ENCODE peak calls at places on chromosomes 11 and 22, in six cellular contexts. One of them, this sample, is unnamed.

GRCh38 chr11:119441898-119442243 is 18.9 kb upstream of the THY1 start:
- DNase-seq in AG10803: no peak
- DNase-seq in pancreas: no peak
- DNase-seq in HCT116: no peak
- DNase-seq in brain microvascular endothelial cell: no peak
- DNase-seq in A549: no peak
- DNase-seq in this sample: no peak

GRCh38 chr11:36790450-36790849 is 192.4 kb upstream of the RAG2 start:
- DNase-seq in A549: no peak
- DNase-seq in AG10803: no peak
- DNase-seq in brain microvascular endothelial cell: no peak
- DNase-seq in HCT116: no peak
- DNase-seq in pancreas: no peak
- DNase-seq in this sample: no peak

GRCh38 chr11:45158210-45158644 is 11.8 kb downstream of the PRDM11 start:
- DNase-seq in HCT116: no peak
- DNase-seq in AG10803: no peak
- DNase-seq in A549: no peak
- DNase-seq in pancreas: no peak
- DNase-seq in brain microvascular endothelial cell: no peak
- DNase-seq in this sample: peak; percentile 70

GRCh38 chr11:119578466-119579220 is 150.4 kb downstream of the NECTIN1 start:
- DNase-seq in pancreas: peak; percentile 70
- DNase-seq in A549: no peak
- DNase-seq in HCT116: no peak
- DNase-seq in brain microvascular endothelial cell: no peak
- DNase-seq in AG10803: no peak
- DNase-seq in this sample: no peak

GRCh38 chr22:36010913-36011312 is 17.7 kb downstream of the RBFOX2 start:
- DNase-seq in A549: no peak
- DNase-seq in pancreas: no peak
- DNase-seq in HCT116: no peak
- DNase-seq in brain microvascular endothelial cell: peak; percentile 76
- DNase-seq in AG10803: peak; percentile 87
- DNase-seq in this sample: no peak

GRCh38 chr11:57325735-57326048 is 940 bp upstream of the TNKS1BP1 start:
- DNase-seq in pancreas: peak; percentile 58
- DNase-seq in AG10803: no peak
- DNase-seq in A549: peak; percentile 37
- DNase-seq in HCT116: no peak
- DNase-seq in brain microvascular endothelial cell: no peak
- DNase-seq in this sample: no peak

GRCh38 chr11:60872124-60872951 is 5.0 kb downstream of the ZP1 start:
- DNase-seq in brain microvascular endothelial cell: peak; percentile 76
- DNase-seq in HCT116: no peak
- DNase-seq in pancreas: no peak
- DNase-seq in A549: peak; percentile 17
- DNase-seq in AG10803: peak; percentile 80
- DNase-seq in this sample: peak; percentile 45

GRCh38 chr11:132520199-132520598 is 1012.1 kb downstream of the OPCML start:
- DNase-seq in AG10803: peak; percentile 56
- DNase-seq in brain microvascular endothelial cell: no peak
- DNase-seq in HCT116: no peak
- DNase-seq in A549: no peak
- DNase-seq in pancreas: no peak
- DNase-seq in this sample: no peak

GRCh38 chr11:103870821-103871309 is 165.6 kb upstream of the DDI1 start:
- DNase-seq in brain microvascular endothelial cell: no peak
- DNase-seq in AG10803: peak; percentile 34
- DNase-seq in A549: no peak
- DNase-seq in HCT116: no peak
- DNase-seq in pancreas: no peak
- DNase-seq in this sample: no peak

GRCh38 chr11:112128483-112129121 is 35.3 kb downstream of the IL18 start:
- DNase-seq in pancreas: no peak
- DNase-seq in brain microvascular endothelial cell: peak; percentile 89
- DNase-seq in AG10803: peak; percentile 81
- DNase-seq in A549: peak; percentile 76
- DNase-seq in HCT116: peak; percentile 87
- DNase-seq in this sample: no peak

GRCh38 chr11:118622376-118623290 is 15.2 kb downstream of the PHLDB1 start:
- DNase-seq in brain microvascular endothelial cell: peak; percentile 58
- DNase-seq in A549: peak; percentile 74
- DNase-seq in AG10803: peak; percentile 91
- DNase-seq in pancreas: no peak
- DNase-seq in HCT116: peak; percentile 68
- DNase-seq in this sample: peak; percentile 58

GRCh38 chr11:394034-394857 is at the start of gene PKP3:
- DNase-seq in HCT116: peak; percentile 83
- DNase-seq in pancreas: peak; percentile 86
- DNase-seq in AG10803: peak; percentile 26
- DNase-seq in A549: peak; percentile 80
- DNase-seq in brain microvascular endothelial cell: peak; percentile 33
- DNase-seq in this sample: no peak

GRCh38 chr11:45895553-45896259 is 10.3 kb downstream of the MAPK8IP1 start:
- DNase-seq in AG10803: no peak
- DNase-seq in HCT116: no peak
- DNase-seq in pancreas: no peak
- DNase-seq in brain microvascular endothelial cell: no peak
- DNase-seq in A549: no peak
- DNase-seq in this sample: no peak

GRCh38 chr11:65575568-65576231 is at the start of gene EHBP1L1:
- DNase-seq in brain microvascular endothelial cell: no peak
- DNase-seq in pancreas: peak; percentile 67
- DNase-seq in A549: peak; percentile 64
- DNase-seq in AG10803: no peak
- DNase-seq in HCT116: no peak
- DNase-seq in this sample: peak; percentile 95

GRCh38 chr11:111378773-111379499 is at the start of gene POU2AF1:
- DNase-seq in AG10803: peak; percentile 36
- DNase-seq in A549: no peak
- DNase-seq in pancreas: no peak
- DNase-seq in brain microvascular endothelial cell: no peak
- DNase-seq in HCT116: no peak
- DNase-seq in this sample: peak; percentile 95

GRCh38 chr11:109914038-109914437 is 179.2 kb upstream of the ZC3H12C start:
- DNase-seq in AG10803: no peak
- DNase-seq in A549: no peak
- DNase-seq in brain microvascular endothelial cell: no peak
- DNase-seq in HCT116: peak; percentile 15
- DNase-seq in pancreas: no peak
- DNase-seq in this sample: no peak

GRCh38 chr11:125404136-125404810 is 91.8 kb downstream of the FEZ1 start:
- DNase-seq in brain microvascular endothelial cell: no peak
- DNase-seq in HCT116: no peak
- DNase-seq in pancreas: no peak
- DNase-seq in AG10803: no peak
- DNase-seq in A549: no peak
- DNase-seq in this sample: peak; percentile 48

GRCh38 chr11:117478126-117478856 is 150.6 kb downstream of the CEP164 start:
- DNase-seq in A549: no peak
- DNase-seq in pancreas: no peak
- DNase-seq in AG10803: no peak
- DNase-seq in HCT116: no peak
- DNase-seq in brain microvascular endothelial cell: no peak
- DNase-seq in this sample: no peak
- TF ChIP-seq CTCF in A549: no peak
- TF ChIP-seq CTCF in pancreas: no peak
- TF ChIP-seq CTCF in AG10803: no peak
- TF ChIP-seq CTCF in HCT116: no peak
- TF ChIP-seq CTCF in brain microvascular endothelial cell: no peak
- TF ChIP-seq CTCF in this sample: no peak

GRCh38 chr11:96290631-96291030 is 52.4 kb downstream of the MAML2 start:
- DNase-seq in AG10803: no peak
- DNase-seq in brain microvascular endothelial cell: no peak
- DNase-seq in pancreas: no peak
- DNase-seq in HCT116: no peak
- DNase-seq in A549: no peak
- DNase-seq in this sample: no peak

GRCh38 chr11:96293583-96293982 is 49.4 kb downstream of the MAML2 start:
- DNase-seq in HCT116: no peak
- DNase-seq in pancreas: no peak
- DNase-seq in AG10803: peak; percentile 44
- DNase-seq in brain microvascular endothelial cell: peak; percentile 39
- DNase-seq in A549: no peak
- DNase-seq in this sample: no peak

GRCh38 chr11:96294289-96294688 is 48.7 kb downstream of the MAML2 start:
- DNase-seq in brain microvascular endothelial cell: no peak
- DNase-seq in pancreas: no peak
- DNase-seq in AG10803: no peak
- DNase-seq in HCT116: no peak
- DNase-seq in A549: no peak
- DNase-seq in this sample: no peak

GRCh38 chr11:96292291-96293010 is 50.5 kb downstream of the MAML2 start:
- DNase-seq in HCT116: no peak
- DNase-seq in brain microvascular endothelial cell: no peak
- DNase-seq in A549: no peak
- DNase-seq in AG10803: no peak
- DNase-seq in pancreas: no peak
- DNase-seq in this sample: no peak

DNA sequence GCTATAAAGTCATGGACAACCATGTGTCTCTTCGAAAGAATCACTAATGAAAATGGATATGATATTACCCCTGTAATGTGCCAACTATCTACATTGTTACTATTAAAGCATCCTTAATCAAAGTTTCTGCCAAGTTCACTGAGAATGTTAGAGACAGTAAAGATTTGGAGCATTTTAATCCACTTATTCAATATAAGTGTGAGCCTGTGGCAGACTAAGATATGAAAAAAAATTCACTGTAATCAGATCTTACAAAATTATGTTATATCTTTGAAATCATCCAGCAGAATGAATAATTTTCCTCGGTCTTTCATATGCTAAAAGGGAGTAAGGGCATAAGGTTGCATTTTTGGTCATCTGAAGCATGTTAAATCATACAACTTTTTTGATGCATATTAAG is 49.9 kb downstream of the MAML2 start:
- DNase-seq in HCT116: no peak
- DNase-seq in AG10803: no peak
- DNase-seq in brain microvascular endothelial cell: no peak
- DNase-seq in pancreas: no peak
- DNase-seq in A549: no peak
- DNase-seq in this sample: no peak
- H3K4me3 ChIP-seq in HCT116: no peak overlapping the region
- H3K4me3 ChIP-seq in AG10803: no peak overlapping the region
- H3K4me3 ChIP-seq in brain microvascular endothelial cell: no peak overlapping the region
- H3K4me3 ChIP-seq in pancreas: no peak overlapping the region
- H3K4me3 ChIP-seq in A549: no peak overlapping the region
- H3K4me3 ChIP-seq in this sample: no peak overlapping the region

DNA sequence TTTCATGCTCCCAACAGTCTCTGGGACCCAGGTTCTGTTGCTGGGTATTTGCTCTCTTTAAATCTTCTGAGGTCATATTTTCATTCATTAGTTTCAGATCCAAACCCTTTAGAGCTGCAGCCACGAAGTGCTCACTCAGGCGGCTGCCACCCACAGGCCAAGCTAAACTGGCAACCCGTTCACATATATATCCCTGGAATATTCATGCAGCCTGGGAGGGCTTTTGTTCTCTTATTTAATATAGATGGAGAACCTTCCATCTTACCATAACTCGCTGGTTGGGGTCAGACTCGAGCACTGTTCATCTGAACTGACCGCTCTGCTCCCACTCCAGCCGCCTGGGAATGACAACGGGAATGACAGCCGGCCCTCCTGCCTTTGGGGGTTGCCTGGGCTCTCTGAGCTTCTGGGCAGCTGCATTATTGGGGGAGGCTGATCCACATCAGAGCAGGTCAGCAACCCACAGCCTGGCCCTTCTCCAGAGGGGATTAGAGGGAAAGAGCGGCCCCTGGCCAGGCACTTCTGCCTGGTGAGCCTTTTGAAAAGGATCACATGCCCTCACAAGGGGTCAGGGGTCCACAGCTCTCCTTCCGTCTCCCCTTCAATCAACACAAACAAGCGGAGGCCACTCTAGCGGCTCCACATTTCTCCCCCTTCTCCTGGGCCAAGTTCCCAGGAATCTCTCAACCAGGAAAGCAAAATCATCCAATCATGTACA is 11.9 kb downstream of the TMEM184B start:
- DNase-seq in AG10803: no peak
- DNase-seq in A549: no peak
- DNase-seq in HCT116: no peak
- DNase-seq in brain microvascular endothelial cell: no peak
- DNase-seq in pancreas: no peak
- DNase-seq in this sample: no peak
- TF ChIP-seq CTCF in AG10803: peak; percentile 45
- TF ChIP-seq CTCF in A549: no peak
- TF ChIP-seq CTCF in HCT116: no peak
- TF ChIP-seq CTCF in brain microvascular endothelial cell: peak; percentile 49
- TF ChIP-seq CTCF in pancreas: no peak
- TF ChIP-seq CTCF in this sample: no peak

GRCh38 chr11:75151346-75152047 is 590 bp downstream of the SLCO2B1 start:
- DNase-seq in AG10803: no peak
- DNase-seq in HCT116: no peak
- DNase-seq in A549: no peak
- DNase-seq in pancreas: peak; percentile 77
- DNase-seq in brain microvascular endothelial cell: no peak
- DNase-seq in this sample: no peak
- H3K4me3 ChIP-seq in AG10803: no peak overlapping the region
- H3K4me3 ChIP-seq in HCT116: no peak overlapping the region
- H3K4me3 ChIP-seq in A549: no peak overlapping the region
- H3K4me3 ChIP-seq in pancreas: peak overlapping the region; percentile 15
- H3K4me3 ChIP-seq in brain microvascular endothelial cell: no peak overlapping the region
- H3K4me3 ChIP-seq in this sample: peak overlapping the region; percentile 13

This sample was measured in spleen.